ENCODE peak calls at places on chromosomes 3 and 15, in nine cellular contexts. R, N, O, C, I, X, G, B and A are unnamed samples.

GRCh38 chr3:195537995-195538394 is 5.1 kb downstream of the PPP1R2 start:
- DNase-seq in R (no peak), N (no peak), O (peak; percentile 89), C (no peak), I (no peak), X (no peak), G (no peak), B (peak; percentile 36), A (no peak)

GRCh38 chr15:81809543-81809942 is 236.3 kb downstream of the MEX3B start:
- DNase-seq in R (no peak), N (no peak), O (peak; percentile 18), C (peak; percentile 11), I (peak; percentile 66), X (peak; percentile 10), G (peak; percentile 70), B (no peak), A (no peak)

GRCh38 chr15:66734961-66735908 is 33.2 kb downstream of the SMAD6 start:
- DNase-seq in R (no peak), N (no peak), O (no peak), C (no peak), I (no peak), X (no peak), G (no peak), B (no peak), A (no peak)

GRCh38 chr3:78818161-78818985 is 949.4 kb downstream of the ROBO1 start:
- DNase-seq in R (no peak), N (no peak), O (no peak), C (no peak), I (no peak), X (no peak), G (no peak), B (no peak), A (no peak)

GRCh38 chr3:112074616-112075497 is 11.3 kb upstream of the C3orf52 start:
- DNase-seq in R (no peak), N (peak; percentile 48), O (peak; percentile 79), C (no peak), I (peak; percentile 73), X (peak; percentile 83), G (peak; percentile 85), B (no peak), A (no peak)

GRCh38 chr3:15405448-15406050 is 21.8 kb downstream of the METTL6 start:
- DNase-seq in R (no peak), N (no peak), O (peak; percentile 10), C (no peak), I (peak; percentile 59), X (no peak), G (peak; percentile 18), B (peak; percentile 9), A (no peak)

GRCh38 chr15:101161656-101162055 is 90.2 kb downstream of the CHSY1 start:
- DNase-seq in R (no peak), N (no peak), O (peak; percentile 64), C (no peak), I (no peak), X (no peak), G (no peak), B (no peak), A (no peak)

GRCh38 chr15:87710406-87710805 is 546.1 kb downstream of the NTRK3 start:
- DNase-seq in R (peak; percentile 13), N (no peak), O (no peak), C (peak; percentile 38), I (no peak), X (no peak), G (no peak), B (no peak), A (no peak)

GRCh38 chr3:128486692-128487537 is 6.1 kb downstream of the GATA2 start:
- DNase-seq in R (no peak), N (peak; percentile 65), O (no peak), C (no peak), I (peak; percentile 49), X (peak; percentile 63), G (peak; percentile 49), B (no peak), A (no peak)